ENCODE peak calls at places on chromosome 12, in six cellular contexts. One of them, this sample, is unnamed.
A peak's percentile ranks its signal among the peaks of the same experiment; 100 is the strongest.

GRCh38 chr12:64836856-64837255 is 12.4 kb downstream of the TBC1D30 start:
- DNase-seq in GM13976: no peak
- DNase-seq in GM12865: no peak
- DNase-seq in T-helper 9 cell: no peak
- DNase-seq in GM04503: no peak
- DNase-seq in HAP-1: no peak
- DNase-seq in this sample: no peak

GRCh38 chr12:42469355-42470006 is 120.1 kb downstream of the PRICKLE1 start:
- DNase-seq in GM13976: peak; percentile 72
- DNase-seq in GM12865: peak; percentile 91
- DNase-seq in T-helper 9 cell: no peak
- DNase-seq in GM04503: no peak
- DNase-seq in HAP-1: no peak
- DNase-seq in this sample: peak; percentile 69

GRCh38 chr12:123265851-123266678 is 5.6 kb downstream of the CDK2AP1 start:
- DNase-seq in GM13976: no peak
- DNase-seq in GM12865: no peak
- DNase-seq in T-helper 9 cell: no peak
- DNase-seq in GM04503: no peak
- DNase-seq in HAP-1: no peak
- DNase-seq in this sample: no peak

GRCh38 chr12:78928200-78929074 is 63.9 kb downstream of the SYT1 start:
- DNase-seq in GM13976: no peak
- DNase-seq in GM12865: no peak
- DNase-seq in T-helper 9 cell: no peak
- DNase-seq in GM04503: peak; percentile 32
- DNase-seq in HAP-1: no peak
- DNase-seq in this sample: no peak

GRCh38 chr12:3820122-3820521 is 53.1 kb downstream of the PARP11 start:
- DNase-seq in GM13976: no peak
- DNase-seq in GM12865: no peak
- DNase-seq in T-helper 9 cell: no peak
- DNase-seq in GM04503: peak; percentile 5
- DNase-seq in HAP-1: no peak
- DNase-seq in this sample: no peak

GRCh38 chr12:124543591-124544310 is 23.7 kb downstream of the NCOR2 start:
- DNase-seq in GM13976: no peak
- DNase-seq in GM12865: no peak
- DNase-seq in T-helper 9 cell: no peak
- DNase-seq in GM04503: no peak
- DNase-seq in HAP-1: no peak
- DNase-seq in this sample: no peak

GRCh38 chr12:52413787-52414345 is 7.7 kb upstream of the KRT82 start:
- DNase-seq in GM13976: no peak
- DNase-seq in GM12865: no peak
- DNase-seq in T-helper 9 cell: no peak
- DNase-seq in GM04503: no peak
- DNase-seq in HAP-1: no peak
- DNase-seq in this sample: no peak

GRCh38 chr12:42145552-42146215 is 1.0 kb upstream of the GXYLT1 start:
- DNase-seq in GM13976: no peak
- DNase-seq in GM12865: peak; percentile 8
- DNase-seq in T-helper 9 cell: no peak
- DNase-seq in GM04503: no peak
- DNase-seq in HAP-1: peak; percentile 39
- DNase-seq in this sample: no peak

GRCh38 chr12:52501490-52501889 is 8.4 kb upstream of the KRT6A start:
- DNase-seq in GM13976: no peak
- DNase-seq in GM12865: no peak
- DNase-seq in T-helper 9 cell: no peak
- DNase-seq in GM04503: no peak
- DNase-seq in HAP-1: no peak
- DNase-seq in this sample: no peak

GRCh38 chr12:124921200-124922008 is 7.0 kb upstream of the UBC start:
- DNase-seq in GM13976: peak; percentile 67
- DNase-seq in GM12865: peak; percentile 97
- DNase-seq in T-helper 9 cell: peak; percentile 41
- DNase-seq in GM04503: no peak
- DNase-seq in HAP-1: peak; percentile 81
- DNase-seq in this sample: peak; percentile 84

GRCh38 chr12:112978163-112979081 is at the start of gene OAS2:
- DNase-seq in GM13976: peak; percentile 85
- DNase-seq in GM12865: peak; percentile 99
- DNase-seq in T-helper 9 cell: peak; percentile 49
- DNase-seq in GM04503: peak; percentile 60
- DNase-seq in HAP-1: no peak
- DNase-seq in this sample: peak; percentile 89

GRCh38 chr12:71804505-71804904 is 35.1 kb upstream of the TBC1D15 start:
- DNase-seq in GM13976: no peak
- DNase-seq in GM12865: peak; percentile 5
- DNase-seq in T-helper 9 cell: no peak
- DNase-seq in GM04503: no peak
- DNase-seq in HAP-1: no peak
- DNase-seq in this sample: no peak

GRCh38 chr12:114853003-114853529 is 169.1 kb upstream of the TBX3 start:
- DNase-seq in GM13976: no peak
- DNase-seq in GM12865: no peak
- DNase-seq in T-helper 9 cell: no peak
- DNase-seq in GM04503: no peak
- DNase-seq in HAP-1: no peak
- DNase-seq in this sample: no peak

GRCh38 chr12:96046543-96047137 is 11.3 kb upstream of the LTA4H start:
- DNase-seq in GM13976: no peak
- DNase-seq in GM12865: no peak
- DNase-seq in T-helper 9 cell: no peak
- DNase-seq in GM04503: no peak
- DNase-seq in HAP-1: no peak
- DNase-seq in this sample: no peak

GRCh38 chr12:53748072-53748840 is 3.5 kb downstream of the CISTR start:
- DNase-seq in GM13976: no peak
- DNase-seq in GM12865: no peak
- DNase-seq in T-helper 9 cell: no peak
- DNase-seq in GM04503: no peak
- DNase-seq in HAP-1: no peak
- DNase-seq in this sample: no peak

GRCh38 chr12:60324746-60325145 is 728.9 kb downstream of the SLC16A7 start:
- DNase-seq in GM13976: no peak
- DNase-seq in GM12865: no peak
- DNase-seq in T-helper 9 cell: no peak
- DNase-seq in GM04503: no peak
- DNase-seq in HAP-1: no peak
- DNase-seq in this sample: no peak

GRCh38 chr12:45388545-45388944 is 172.7 kb downstream of the ANO6 start:
- DNase-seq in GM13976: no peak
- DNase-seq in GM12865: no peak
- DNase-seq in T-helper 9 cell: no peak
- DNase-seq in GM04503: peak; percentile 11
- DNase-seq in HAP-1: peak; percentile 52
- DNase-seq in this sample: no peak

GRCh38 chr12:126915309-126915708 is 1351.7 kb upstream of the TMEM132C start:
- DNase-seq in GM13976: no peak
- DNase-seq in GM12865: peak; percentile 25
- DNase-seq in T-helper 9 cell: no peak
- DNase-seq in GM04503: no peak
- DNase-seq in HAP-1: no peak
- DNase-seq in this sample: no peak

GRCh38 chr12:76976777-76977465 is 88.4 kb downstream of the E2F7 start:
- DNase-seq in GM13976: no peak
- DNase-seq in GM12865: no peak
- DNase-seq in T-helper 9 cell: no peak
- DNase-seq in GM04503: no peak
- DNase-seq in HAP-1: no peak
- DNase-seq in this sample: no peak